ENCODE peak calls at places on chromosome 5, in five cellular contexts. H, M, X, S and W are unnamed samples.

GRCh38 chr5:143879646-143880045 is 67.7 kb downstream of the HMHB1 start:
- DNase-seq in M (no peak), S (peak; percentile 16), H (no peak), X (no peak), W (no peak)

GRCh38 chr5:20276061-20276958 is 288.3 kb upstream of the CDH18 start:
- DNase-seq in S (peak; percentile 95), X (no peak), H (no peak), M (no peak), W (no peak)

GRCh38 chr5:31867219-31867618 is 228.3 kb downstream of the PDZD2 start:
- DNase-seq in M (no peak), H (no peak), S (no peak), X (no peak), W (no peak)

GRCh38 chr5:136584474-136584873 is 219.1 kb upstream of the TRPC7 start:
- DNase-seq in H (no peak), M (no peak), S (no peak), X (no peak), W (no peak)

GRCh38 chr5:140857177-140857986 is 1.7 kb downstream of the PCDHA10 start:
- DNase-seq in H (no peak), M (no peak), S (no peak), X (no peak), W (no peak)

GRCh38 chr5:113255579-113256210 is 179.1 kb downstream of the TSSK1B start:
- DNase-seq in H (no peak), M (no peak), X (no peak), S (no peak), W (no peak)

GRCh38 chr5:124704594-124705284 is 41.7 kb downstream of the ZNF608 start:
- DNase-seq in H (no peak), S (no peak), M (no peak), X (no peak), W (no peak)

GRCh38 chr5:112921031-112921832 is 795 bp downstream of the REEP5 start:
- DNase-seq in S (peak; percentile 53), H (peak; percentile 88), X (peak; percentile 94), M (peak; percentile 58), W (peak; percentile 94)

GRCh38 chr5:77560677-77561263 is 68.7 kb upstream of the WDR41 start:
- DNase-seq in S (peak; percentile 17), X (no peak), M (no peak), H (no peak), W (no peak)

GRCh38 chr5:31273631-31274378 is 80.3 kb downstream of the CDH6 start:
- DNase-seq in M (no peak), H (no peak), S (no peak), X (no peak), W (no peak)

GRCh38 chr5:146962801-146963355 is 84.3 kb upstream of the PPP2R2B start:
- DNase-seq in S (peak; percentile 60), X (no peak), H (no peak), M (no peak), W (no peak)

GRCh38 chr5:124104813-124105212 is 592.8 kb downstream of the CSNK1G3 start:
- DNase-seq in X (no peak), H (no peak), S (no peak), M (no peak), W (no peak)

GRCh38 chr5:125712397-125712796 is 710.8 kb upstream of the GRAMD2B start:
- DNase-seq in H (no peak), S (no peak), M (no peak), X (no peak), W (no peak)

GRCh38 chr5:81878333-81878732 is 93.5 kb upstream of the ATG10 start:
- DNase-seq in S (no peak), H (no peak), M (no peak), X (no peak), W (no peak)

GRCh38 chr5:106393276-106393675 is 1277.5 kb downstream of the EFNA5 start:
- DNase-seq in X (no peak), M (no peak), H (no peak), S (no peak), W (no peak)

GRCh38 chr5:123549256-123549904 is 37.4 kb downstream of the CSNK1G3 start:
- DNase-seq in S (no peak), M (peak; percentile 63), X (no peak), H (no peak), W (no peak)

GRCh38 chr5:5421149-5421960 is 1.1 kb upstream of the ICE1 start:
- DNase-seq in X (no peak), S (peak; percentile 32), H (no peak), M (no peak), W (no peak)

DNA sequence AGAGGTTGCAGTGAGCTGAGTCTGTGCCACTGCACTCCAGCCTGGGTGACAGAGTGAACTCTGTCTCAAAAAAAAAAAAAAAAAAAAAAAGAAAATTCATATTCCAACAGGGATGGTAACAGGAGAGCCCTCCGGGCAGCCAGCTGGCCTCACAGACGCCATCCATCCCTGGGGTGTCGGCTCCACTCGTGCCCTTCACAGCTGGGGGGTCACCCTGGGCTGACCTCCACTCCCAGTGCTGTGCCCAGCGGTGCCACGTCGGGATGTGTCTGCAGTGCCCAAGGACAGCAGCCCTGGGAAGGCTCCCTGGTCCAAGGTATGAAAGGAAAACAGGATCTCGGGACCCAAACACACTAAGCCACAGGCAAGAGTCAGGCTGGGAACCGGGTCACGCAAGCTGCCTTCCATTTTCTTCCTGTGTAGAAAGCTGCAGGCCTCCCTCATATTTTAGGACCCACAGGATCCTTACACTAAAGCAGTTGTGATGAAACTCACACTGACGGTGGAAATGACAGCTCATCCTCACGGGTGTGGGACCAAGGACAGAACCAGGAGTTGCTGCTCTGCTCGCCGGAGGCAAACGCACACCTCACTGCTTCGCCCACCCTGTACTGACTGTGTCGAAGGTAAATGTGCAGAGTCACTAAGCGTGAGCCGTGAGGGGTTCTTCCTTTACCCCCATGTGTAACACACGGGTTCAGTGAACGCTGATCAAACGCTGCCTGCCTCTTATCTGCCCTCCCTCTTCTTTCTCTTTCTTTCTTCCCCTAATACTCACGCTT is 5.3 kb downstream of the SLC12A7 start:
- DNase-seq in H (no peak), M (no peak), X (no peak), S (no peak), W (no peak)
- H3K27ac ChIP-seq in H (no peak overlapping the region), M (peak overlapping the region; percentile 80), X (peak overlapping the region; percentile 40), S (no peak overlapping the region), W (no peak overlapping the region)

DNA sequence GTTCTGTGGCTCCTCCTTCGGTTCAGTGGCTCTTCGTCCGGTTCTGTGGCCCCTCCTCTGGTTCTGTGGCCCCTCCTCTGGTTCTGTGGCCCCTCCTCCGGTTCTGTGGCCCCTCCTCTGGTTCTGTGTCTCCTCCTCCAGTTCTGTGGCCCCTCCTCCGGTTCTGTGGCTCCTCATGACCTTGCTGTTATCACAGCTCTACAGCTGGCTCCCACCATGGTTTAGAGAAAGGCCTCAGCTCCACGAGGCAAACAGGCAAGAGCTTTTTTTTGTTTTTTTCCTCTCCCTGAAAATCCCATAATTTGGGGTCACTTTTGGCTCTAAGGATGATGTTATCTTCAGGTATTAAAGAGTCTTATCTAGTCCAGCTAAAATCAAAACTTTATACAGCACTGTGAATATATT is 31.8 kb downstream of the C5orf15 start:
- DNase-seq in X (peak; percentile 62), M (no peak), H (no peak), S (no peak), W (peak; percentile 28)
- H3K4me3 ChIP-seq in X (no peak overlapping the region), M (no peak overlapping the region), H (no peak overlapping the region), S (no peak overlapping the region), W (no peak overlapping the region)

GRCh38 chr5:179297026-179297425 is 48.2 kb downstream of the ADAMTS2 start:
- DNase-seq in X (peak; percentile 37), S (no peak), H (peak; percentile 34), M (no peak), W (peak; percentile 18)

GRCh38 chr5:179294891-179295777 is 50.1 kb downstream of the ADAMTS2 start:
- DNase-seq in M (no peak), H (peak; percentile 51), S (peak; percentile 64), X (peak; percentile 39), W (peak; percentile 51)

GRCh38 chr5:179296150-179296821 is 49.0 kb downstream of the ADAMTS2 start:
- DNase-seq in M (no peak), X (peak; percentile 57), H (peak; percentile 57), S (no peak), W (peak; percentile 29)

GRCh38 chr5:179294131-179294780 is 51.0 kb downstream of the ADAMTS2 start:
- DNase-seq in H (peak; percentile 56), X (peak; percentile 47), M (no peak), S (no peak), W (peak; percentile 59)

DNA sequence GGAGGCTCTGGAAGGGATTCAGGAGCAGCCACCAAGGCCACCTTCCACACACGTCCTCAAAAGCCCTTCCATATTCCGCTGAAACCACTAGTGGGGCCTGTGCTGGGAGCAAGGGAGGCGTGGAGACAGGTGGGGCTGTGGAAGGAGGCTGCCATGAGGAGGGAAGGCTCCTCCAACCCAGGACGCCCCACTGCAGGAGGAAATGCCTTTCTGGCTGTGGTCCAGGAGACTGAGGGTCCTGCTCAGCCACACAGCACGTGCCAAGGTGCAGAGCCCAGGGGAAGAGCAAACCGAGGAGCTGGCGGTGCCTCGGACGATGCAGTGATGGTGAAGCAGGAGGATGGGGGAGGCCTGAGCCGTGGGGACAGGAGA is 49.5 kb downstream of the ADAMTS2 start:
- DNase-seq in X (peak; percentile 58), S (no peak), M (no peak), H (no peak), W (peak; percentile 29)
- H3K4me1 ChIP-seq in X (peaks cover 42% of the 10 kb centered on the region), S (no peaks in the 10 kb centered on the region), M (no peaks in the 10 kb centered on the region), H (no peaks in the 10 kb centered on the region), W (no peaks in the 10 kb centered on the region)

GRCh38 chr5:160171656-160172055 is 52.4 kb upstream of the PWWP2A start:
- DNase-seq in H (no peak), M (no peak), S (no peak), X (no peak), W (no peak)

GRCh38 chr5:160166069-160166972 is 47.1 kb upstream of the PWWP2A start:
- DNase-seq in H (no peak), X (no peak), M (no peak), S (no peak), W (no peak)

GRCh38 chr5:160166973-160167622 is 47.8 kb upstream of the PWWP2A start:
- DNase-seq in X (no peak), S (no peak), M (no peak), H (no peak), W (no peak)

GRCh38 chr5:160167623-160168165 is 48.4 kb upstream of the PWWP2A start:
- DNase-seq in X (no peak), S (no peak), M (no peak), H (no peak), W (no peak)

GRCh38 chr5:160169326-160169725 is 50.1 kb upstream of the PWWP2A start:
- DNase-seq in H (no peak), S (peak; percentile 92), M (no peak), X (no peak), W (no peak)
- H3K27ac ChIP-seq in H (no peak overlapping the region), S (peak overlapping the region; percentile 93), M (no peak overlapping the region), X (no peak overlapping the region), W (no peak overlapping the region)